ENCODE peak calls at places on chromosome 20, in five cellular contexts. One of them, this sample, is unnamed.

GRCh38 chr20:58706975-58707681 is 14.5 kb downstream of the NPEPL1 start:
- DNase-seq in left ventricle myocardium inferior: peak; percentile 4
- DNase-seq in mammary epithelial cell: no peak
- DNase-seq in fibroblast of lung: no peak
- DNase-seq in ovary: peak; percentile 14
- DNase-seq in this sample: no peak

GRCh38 chr20:47865451-47865850 is 80.2 kb upstream of the SULF2 start:
- DNase-seq in left ventricle myocardium inferior: no peak
- DNase-seq in mammary epithelial cell: no peak
- DNase-seq in fibroblast of lung: no peak
- DNase-seq in ovary: no peak
- DNase-seq in this sample: no peak

GRCh38 chr20:24699321-24700165 is 230.1 kb downstream of the SYNDIG1 start:
- DNase-seq in left ventricle myocardium inferior: no peak
- DNase-seq in mammary epithelial cell: no peak
- DNase-seq in fibroblast of lung: no peak
- DNase-seq in ovary: no peak
- DNase-seq in this sample: no peak

GRCh38 chr20:45810191-45810590 is 2.3 kb upstream of the UBE2C start:
- DNase-seq in left ventricle myocardium inferior: no peak
- DNase-seq in mammary epithelial cell: no peak
- DNase-seq in fibroblast of lung: no peak
- DNase-seq in ovary: no peak
- DNase-seq in this sample: no peak

GRCh38 chr20:19756756-19757486 is 1.1 kb upstream of the RIN2 start:
- DNase-seq in left ventricle myocardium inferior: no peak
- DNase-seq in mammary epithelial cell: no peak
- DNase-seq in fibroblast of lung: no peak
- DNase-seq in ovary: no peak
- DNase-seq in this sample: no peak

GRCh38 chr20:61429458-61430227 is 177.6 kb downstream of the CDH4 start:
- DNase-seq in left ventricle myocardium inferior: no peak
- DNase-seq in mammary epithelial cell: no peak
- DNase-seq in fibroblast of lung: no peak
- DNase-seq in ovary: no peak
- DNase-seq in this sample: no peak

GRCh38 chr20:57043091-57043490 is 223.3 kb downstream of the BMP7 start:
- DNase-seq in left ventricle myocardium inferior: no peak
- DNase-seq in mammary epithelial cell: peak; percentile 70
- DNase-seq in fibroblast of lung: no peak
- DNase-seq in ovary: no peak
- DNase-seq in this sample: no peak

GRCh38 chr20:38127011-38127621 is 38.0 kb downstream of the TGM2 start:
- DNase-seq in left ventricle myocardium inferior: no peak
- DNase-seq in mammary epithelial cell: peak; percentile 50
- DNase-seq in fibroblast of lung: peak; percentile 78
- DNase-seq in ovary: peak; percentile 55
- DNase-seq in this sample: no peak

GRCh38 chr20:63979549-63980316 is at the start of gene SAMD10:
- DNase-seq in left ventricle myocardium inferior: no peak
- DNase-seq in mammary epithelial cell: no peak
- DNase-seq in fibroblast of lung: no peak
- DNase-seq in ovary: peak; percentile 61
- DNase-seq in this sample: no peak

GRCh38 chr20:45969712-45970634 is 2.0 kb downstream of the ZNF335 start:
- DNase-seq in left ventricle myocardium inferior: no peak
- DNase-seq in mammary epithelial cell: peak; percentile 50
- DNase-seq in fibroblast of lung: peak; percentile 72
- DNase-seq in ovary: no peak
- DNase-seq in this sample: peak; percentile 61

GRCh38 chr20:3402453-3402852 is 5.0 kb downstream of the DNAAF9 start:
- DNase-seq in left ventricle myocardium inferior: no peak
- DNase-seq in mammary epithelial cell: no peak
- DNase-seq in fibroblast of lung: no peak
- DNase-seq in ovary: no peak
- DNase-seq in this sample: no peak

GRCh38 chr20:38604873-38605303 is 3.3 kb downstream of the ARHGAP40 start:
- DNase-seq in left ventricle myocardium inferior: no peak
- DNase-seq in mammary epithelial cell: peak; percentile 93
- DNase-seq in fibroblast of lung: no peak
- DNase-seq in ovary: no peak
- DNase-seq in this sample: no peak

GRCh38 chr20:44776977-44777376 is 31.3 kb downstream of the KCNK15 start:
- DNase-seq in left ventricle myocardium inferior: no peak
- DNase-seq in mammary epithelial cell: peak; percentile 20
- DNase-seq in fibroblast of lung: peak; percentile 23
- DNase-seq in ovary: no peak
- DNase-seq in this sample: no peak

GRCh38 chr20:63552481-63553249 is 1.3 kb upstream of the FNDC11 start:
- DNase-seq in left ventricle myocardium inferior: no peak
- DNase-seq in mammary epithelial cell: peak; percentile 39
- DNase-seq in fibroblast of lung: no peak
- DNase-seq in ovary: no peak
- DNase-seq in this sample: no peak

GRCh38 chr20:8431538-8432434 is 299.7 kb downstream of the PLCB1 start:
- DNase-seq in left ventricle myocardium inferior: peak; percentile 76
- DNase-seq in mammary epithelial cell: no peak
- DNase-seq in fibroblast of lung: no peak
- DNase-seq in ovary: peak; percentile 82
- DNase-seq in this sample: no peak

GRCh38 chr20:46406986-46407670 is 713 bp upstream of the ELMO2 start:
- DNase-seq in left ventricle myocardium inferior: peak; percentile 69
- DNase-seq in mammary epithelial cell: peak; percentile 59
- DNase-seq in fibroblast of lung: no peak
- DNase-seq in ovary: peak; percentile 72
- DNase-seq in this sample: no peak

GRCh38 chr20:63223826-63224207 is 7.9 kb upstream of the YTHDF1 start:
- DNase-seq in left ventricle myocardium inferior: no peak
- DNase-seq in mammary epithelial cell: no peak
- DNase-seq in fibroblast of lung: no peak
- DNase-seq in ovary: no peak
- DNase-seq in this sample: no peak

GRCh38 chr20:62063601-62063980 is 2.1 kb downstream of the TAF4 start:
- DNase-seq in left ventricle myocardium inferior: no peak
- DNase-seq in mammary epithelial cell: no peak
- DNase-seq in fibroblast of lung: peak; percentile 35
- DNase-seq in ovary: no peak
- DNase-seq in this sample: no peak

GRCh38 chr20:49395183-49395582 is 87.3 kb downstream of the KCNB1 start:
- DNase-seq in left ventricle myocardium inferior: no peak
- DNase-seq in mammary epithelial cell: no peak
- DNase-seq in fibroblast of lung: peak; percentile 15
- DNase-seq in ovary: no peak
- DNase-seq in this sample: no peak

GRCh38 chr20:49393803-49394202 is 88.7 kb downstream of the KCNB1 start:
- DNase-seq in left ventricle myocardium inferior: no peak
- DNase-seq in mammary epithelial cell: no peak
- DNase-seq in fibroblast of lung: no peak
- DNase-seq in ovary: no peak
- DNase-seq in this sample: no peak

GRCh38 chr20:49394264-49394663 is 88.2 kb downstream of the KCNB1 start:
- DNase-seq in left ventricle myocardium inferior: no peak
- DNase-seq in mammary epithelial cell: no peak
- DNase-seq in fibroblast of lung: no peak
- DNase-seq in ovary: no peak
- DNase-seq in this sample: no peak

GRCh38 chr20:49395659-49396058 is 86.8 kb downstream of the KCNB1 start:
- DNase-seq in left ventricle myocardium inferior: no peak
- DNase-seq in mammary epithelial cell: no peak
- DNase-seq in fibroblast of lung: no peak
- DNase-seq in ovary: no peak
- DNase-seq in this sample: no peak

GRCh38 chr20:49394757-49395156 is 87.7 kb downstream of the KCNB1 start:
- DNase-seq in left ventricle myocardium inferior: no peak
- DNase-seq in mammary epithelial cell: no peak
- DNase-seq in fibroblast of lung: no peak
- DNase-seq in ovary: no peak
- DNase-seq in this sample: no peak
- H3K27ac ChIP-seq in left ventricle myocardium inferior: peak overlapping the region; percentile 16
- H3K27ac ChIP-seq in mammary epithelial cell: no peak overlapping the region
- H3K27ac ChIP-seq in fibroblast of lung: no peak overlapping the region
- H3K27ac ChIP-seq in ovary: no peak overlapping the region
- H3K27ac ChIP-seq in this sample: no peak overlapping the region

GRCh38 chr20:10647909-10648308 is 25.9 kb downstream of the JAG1 start:
- DNase-seq in left ventricle myocardium inferior: no peak
- DNase-seq in mammary epithelial cell: no peak
- DNase-seq in fibroblast of lung: no peak
- DNase-seq in ovary: no peak
- DNase-seq in this sample: no peak

GRCh38 chr20:10649817-10650200 is 24.0 kb downstream of the JAG1 start:
- DNase-seq in left ventricle myocardium inferior: no peak
- DNase-seq in mammary epithelial cell: no peak
- DNase-seq in fibroblast of lung: no peak
- DNase-seq in ovary: no peak
- DNase-seq in this sample: no peak

GRCh38 chr20:10648651-10649050 is 25.1 kb downstream of the JAG1 start:
- DNase-seq in left ventricle myocardium inferior: no peak
- DNase-seq in mammary epithelial cell: no peak
- DNase-seq in fibroblast of lung: peak; percentile 77
- DNase-seq in ovary: no peak
- DNase-seq in this sample: no peak

GRCh38 chr20:10647471-10647870 is 26.3 kb downstream of the JAG1 start:
- DNase-seq in left ventricle myocardium inferior: no peak
- DNase-seq in mammary epithelial cell: no peak
- DNase-seq in fibroblast of lung: no peak
- DNase-seq in ovary: no peak
- DNase-seq in this sample: no peak

GRCh38 chr20:10649080-10649816 is 24.6 kb downstream of the JAG1 start:
- DNase-seq in left ventricle myocardium inferior: no peak
- DNase-seq in mammary epithelial cell: no peak
- DNase-seq in fibroblast of lung: no peak
- DNase-seq in ovary: no peak
- DNase-seq in this sample: no peak
- H3K4me1 ChIP-seq in left ventricle myocardium inferior: peaks cover 86% of the 10 kb centered on the region
- H3K4me1 ChIP-seq in mammary epithelial cell: peaks cover 10% of the 10 kb centered on the region
- H3K4me1 ChIP-seq in fibroblast of lung: peaks cover 20% of the 10 kb centered on the region
- H3K4me1 ChIP-seq in ovary: peaks cover 5% of the 10 kb centered on the region
- H3K4me1 ChIP-seq in this sample: peaks cover 10% of the 10 kb centered on the region

GRCh38 chr20:5675103-5676091 is 74.8 kb upstream of the SHLD1 start:
- DNase-seq in left ventricle myocardium inferior: no peak
- DNase-seq in mammary epithelial cell: no peak
- DNase-seq in fibroblast of lung: no peak
- DNase-seq in ovary: no peak
- DNase-seq in this sample: no peak
- H3K4me3 ChIP-seq in left ventricle myocardium inferior: no peak overlapping the region
- H3K4me3 ChIP-seq in mammary epithelial cell: no peak overlapping the region
- H3K4me3 ChIP-seq in fibroblast of lung: no peak overlapping the region
- H3K4me3 ChIP-seq in ovary: no peak overlapping the region
- H3K4me3 ChIP-seq in this sample: no peak overlapping the region

DNA sequence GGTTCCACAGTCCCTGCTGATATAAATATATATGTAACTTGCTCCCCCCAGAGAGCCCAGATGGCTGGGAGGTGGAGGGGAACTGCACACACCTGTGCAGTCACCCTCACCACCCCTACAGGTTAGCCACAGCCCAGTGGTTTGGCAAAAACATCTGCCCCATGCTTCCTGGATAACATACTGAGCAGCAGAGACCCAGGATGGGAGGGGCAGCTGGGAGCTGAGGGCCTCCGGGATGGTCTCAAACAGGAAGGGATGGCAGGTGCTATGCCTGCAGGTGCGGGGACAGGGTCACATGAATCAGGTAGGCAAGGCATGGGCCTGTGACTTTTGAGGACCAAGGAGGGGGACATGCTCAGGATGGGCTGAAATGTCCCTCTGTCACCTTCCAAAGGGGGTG is 119.9 kb downstream of the SNX5 start:
- DNase-seq in left ventricle myocardium inferior: no peak
- DNase-seq in mammary epithelial cell: no peak
- DNase-seq in fibroblast of lung: no peak
- DNase-seq in ovary: no peak
- DNase-seq in this sample: no peak
- H3K27ac ChIP-seq in left ventricle myocardium inferior: peak overlapping the region; percentile 73
- H3K27ac ChIP-seq in mammary epithelial cell: peak overlapping the region; percentile 98
- H3K27ac ChIP-seq in fibroblast of lung: peak overlapping the region; percentile 93
- H3K27ac ChIP-seq in ovary: no peak overlapping the region
- H3K27ac ChIP-seq in this sample: no peak overlapping the region

GRCh38 chr20:32380745-32381144 is 22.6 kb downstream of the ASXL1 start:
- DNase-seq in left ventricle myocardium inferior: no peak
- DNase-seq in mammary epithelial cell: no peak
- DNase-seq in fibroblast of lung: no peak
- DNase-seq in ovary: no peak
- DNase-seq in this sample: no peak

GRCh38 chr20:32382102-32382950 is 24.2 kb downstream of the ASXL1 start:
- DNase-seq in left ventricle myocardium inferior: no peak
- DNase-seq in mammary epithelial cell: peak; percentile 12
- DNase-seq in fibroblast of lung: no peak
- DNase-seq in ovary: no peak
- DNase-seq in this sample: no peak

DNA sequence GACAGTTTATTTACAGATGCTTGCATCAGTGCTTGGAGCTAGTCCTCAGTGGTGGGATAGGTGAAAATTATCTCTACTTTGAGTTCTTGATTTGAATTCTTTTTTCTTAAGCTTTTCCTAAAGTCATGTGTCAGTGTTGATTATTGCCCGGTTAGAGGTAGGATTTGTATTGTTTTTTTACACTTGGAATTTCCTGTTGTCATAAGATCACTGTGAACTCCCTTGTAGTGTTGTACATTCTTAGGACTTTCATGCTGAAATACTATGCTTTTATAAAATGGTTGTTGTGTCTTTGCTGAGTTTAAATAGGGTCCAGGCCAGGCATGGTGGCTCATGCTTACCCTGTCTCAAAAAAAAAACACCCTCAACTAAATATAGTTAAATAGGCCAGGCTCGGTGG is 20.3 kb downstream of the ASXL1 start:
- DNase-seq in left ventricle myocardium inferior: no peak
- DNase-seq in mammary epithelial cell: no peak
- DNase-seq in fibroblast of lung: no peak
- DNase-seq in ovary: no peak
- DNase-seq in this sample: no peak
- H3K4me1 ChIP-seq in left ventricle myocardium inferior: peaks cover 8% of the 10 kb centered on the region
- H3K4me1 ChIP-seq in mammary epithelial cell: no peaks in the 10 kb centered on the region
- H3K4me1 ChIP-seq in fibroblast of lung: no peaks in the 10 kb centered on the region
- H3K4me1 ChIP-seq in ovary: no peaks in the 10 kb centered on the region
- H3K4me1 ChIP-seq in this sample: no peaks in the 10 kb centered on the region

DNA sequence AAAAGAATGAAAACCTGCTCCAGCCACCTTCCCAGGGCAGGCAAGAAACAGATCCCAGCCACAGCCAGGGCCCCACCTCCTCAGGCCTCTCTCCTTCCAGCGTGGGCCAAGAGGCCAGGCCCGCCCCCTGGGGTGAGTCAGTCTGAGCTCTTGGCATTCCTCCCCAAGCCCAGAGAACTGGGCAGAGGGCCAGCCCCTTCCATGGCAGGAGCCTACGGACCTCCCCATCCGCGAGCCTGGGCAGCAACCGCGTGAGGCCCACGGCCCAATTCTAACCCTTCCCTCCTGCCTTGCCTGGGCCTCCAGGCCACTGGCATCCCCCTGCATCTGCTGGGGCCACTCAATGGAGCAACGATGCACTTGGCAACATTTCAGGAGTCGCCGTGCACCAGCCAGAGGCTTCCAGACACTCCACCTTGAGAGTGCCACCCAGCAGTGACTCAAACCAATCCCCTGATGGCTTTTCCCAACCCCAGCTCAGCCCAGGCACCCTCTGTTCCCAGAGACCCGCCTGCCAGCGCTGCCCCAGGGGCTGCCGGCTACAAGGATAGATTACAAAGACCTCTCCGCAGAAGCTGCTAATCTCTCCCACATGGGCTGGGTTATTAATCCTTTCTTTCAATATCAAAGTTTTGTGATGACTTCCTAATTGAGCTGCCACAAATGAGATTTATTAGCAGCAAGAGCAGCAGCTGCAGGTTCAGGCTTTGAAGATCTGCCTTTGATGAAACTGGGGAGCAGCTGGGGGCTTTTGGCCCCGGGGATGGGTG is 85.8 kb downstream of the NFATC2 start:
- DNase-seq in left ventricle myocardium inferior: peak; percentile 95
- DNase-seq in mammary epithelial cell: peak; percentile 96
- DNase-seq in fibroblast of lung: peak; percentile 97
- DNase-seq in ovary: peak; percentile 99
- DNase-seq in this sample: no peak
- H3K4me3 ChIP-seq in left ventricle myocardium inferior: peak overlapping the region; percentile 16
- H3K4me3 ChIP-seq in mammary epithelial cell: peak overlapping the region; percentile 30
- H3K4me3 ChIP-seq in fibroblast of lung: no peak overlapping the region
- H3K4me3 ChIP-seq in ovary: no peak overlapping the region
- H3K4me3 ChIP-seq in this sample: no peak overlapping the region

This sample was measured in iPS DF 6.9.